ENCODE peak calls at places on chromosomes 6 and 20, in nine cellular contexts. G is posterior cingulate gyrus, F is left cardiac atrium, V is NCI-H2081, A is GM19239, O is COLO829, T is GM04504, C is DMS153, R is EH. K is an unnamed sample.

GRCh38 chr6:13710552-13711383 is 867 bp downstream of the RANBP9 start:
- DNase-seq in O (no peak), A (no peak), V (peak; percentile 41), R (no peak), C (no peak), G (peak; percentile 13), F (peak; percentile 51), T (no peak), K (no peak)

GRCh38 chr20:33733654-33734576 is 2.1 kb downstream of the ZNF341 start:
- DNase-seq in R (peak; percentile 92), A (peak; percentile 13), T (peak; percentile 64), G (no peak), F (no peak), O (no peak), V (no peak), C (no peak), K (no peak)

GRCh38 chr20:38441916-38442315 is 6.8 kb upstream of the SNHG17 start:
- DNase-seq in R (no peak), T (no peak), V (no peak), O (no peak), F (no peak), G (no peak), C (no peak), A (no peak), K (no peak)

GRCh38 chr6:20661721-20662120 is 127.5 kb downstream of the CDKAL1 start:
- DNase-seq in G (no peak), O (peak; percentile 79), T (no peak), R (peak; percentile 7), A (no peak), V (peak; percentile 81), F (no peak), C (peak; percentile 58), K (no peak)

GRCh38 chr6:134436281-134436815 is 118.4 kb upstream of the SGK1 start:
- DNase-seq in C (no peak), O (peak; percentile 91), V (no peak), R (peak; percentile 96), F (peak; percentile 52), G (peak; percentile 42), T (peak; percentile 94), A (peak; percentile 36), K (no peak)

GRCh38 chr20:58421497-58421850 is 32.4 kb downstream of the VAPB start:
- DNase-seq in C (no peak), V (no peak), G (no peak), T (no peak), R (peak; percentile 12), O (no peak), A (no peak), F (no peak), K (no peak)

GRCh38 chr20:54624701-54625472 is 149.5 kb downstream of the DOK5 start:
- DNase-seq in V (no peak), A (no peak), G (peak; percentile 48), O (peak; percentile 86), F (no peak), T (no peak), R (no peak), C (no peak), K (no peak)

GRCh38 chr6:167441653-167442644 is 117.1 kb downstream of the TTLL2 start:
- DNase-seq in G (no peak), A (no peak), C (peak; percentile 13), T (no peak), F (no peak), O (no peak), R (no peak), V (no peak), K (peak; percentile 81)

GRCh38 chr20:32358632-32358882 is 426 bp downstream of the ASXL1 start:
- DNase-seq in G (no peak), R (no peak), A (no peak), T (no peak), F (no peak), V (no peak), O (no peak), C (no peak), K (no peak)

GRCh38 chr6:106167105-106167814 is 81.1 kb downstream of the PRDM1 start:
- DNase-seq in V (no peak), O (no peak), F (no peak), C (no peak), T (no peak), G (no peak), R (no peak), A (no peak), K (peak; percentile 45)

GRCh38 chr20:57076202-57076651 is 190.2 kb downstream of the BMP7 start:
- DNase-seq in A (no peak), R (peak; percentile 92), T (peak; percentile 75), F (no peak), G (no peak), C (no peak), V (no peak), O (no peak), K (no peak)

GRCh38 chr20:62704341-62704948 is 4.2 kb upstream of the NTSR1 start:
- DNase-seq in T (peak; percentile 88), O (peak; percentile 94), F (peak; percentile 92), R (peak; percentile 98), V (peak; percentile 92), C (peak; percentile 94), A (no peak), G (peak; percentile 58), K (no peak)

GRCh38 chr6:45927421-45928234 is 88.0 kb downstream of the CLIC5 start:
- DNase-seq in A (no peak), V (no peak), T (no peak), O (no peak), F (no peak), G (no peak), R (no peak), C (no peak), K (no peak)

GRCh38 chr6:166930354-166930891 is 25.9 kb downstream of the RNASET2 start:
- DNase-seq in V (no peak), A (no peak), T (no peak), C (no peak), O (no peak), R (no peak), F (no peak), G (no peak), K (no peak)

GRCh38 chr6:137870744-137871247 is 3.7 kb downstream of the TNFAIP3 start:
- DNase-seq in T (no peak), C (no peak), V (no peak), O (no peak), R (no peak), G (no peak), A (no peak), F (no peak), K (no peak)

GRCh38 chr6:29696147-29697129 is 15.5 kb upstream of the ZFP57 start:
- DNase-seq in T (no peak), O (peak; percentile 45), V (no peak), A (no peak), C (no peak), R (peak; percentile 28), G (no peak), F (no peak), K (no peak)

GRCh38 chr6:106452628-106453027 is 92.1 kb downstream of the CRYBG1 start:
- DNase-seq in T (no peak), C (no peak), A (no peak), O (no peak), F (no peak), R (peak; percentile 4), V (no peak), G (no peak), K (no peak)

GRCh38 chr6:35181933-35182612 is 31.7 kb upstream of the SCUBE3 start:
- DNase-seq in F (peak; percentile 76), R (peak; percentile 87), C (no peak), V (no peak), A (no peak), O (no peak), T (peak; percentile 58), G (no peak), K (no peak)

GRCh38 chr6:135186255-135186654 is 5.1 kb downstream of the MYB start:
- DNase-seq in O (no peak), T (no peak), C (no peak), F (no peak), R (no peak), G (no peak), V (no peak), A (no peak), K (no peak)

K was measured in esophagus muscularis mucosa.